ENCODE peak calls at places on chromosome 3, in six cellular contexts. Q, L, K, U, V and M are unnamed samples.

GRCh38 chr3:9026320-9027040 is 63.2 kb upstream of the RAD18 start:
- DNase-seq in Q (no peak), L (no peak), K (no peak), U (no peak), V (no peak), M (no peak)

GRCh38 chr3:32460031-32460749 is 42.5 kb downstream of the CMTM6 start:
- DNase-seq in Q (no peak), L (no peak), K (no peak), U (peak; percentile 74), V (no peak), M (peak; percentile 66)

GRCh38 chr3:89787995-89788394 is 680.6 kb downstream of the EPHA3 start:
- DNase-seq in Q (no peak), L (no peak), K (no peak), U (no peak), V (no peak), M (no peak)

GRCh38 chr3:177322846-177323245 is 125.6 kb upstream of the TBL1XR1 start:
- DNase-seq in Q (no peak), L (no peak), K (no peak), U (no peak), V (no peak), M (no peak)

GRCh38 chr3:179713643-179714090 is 60.8 kb downstream of the USP13 start:
- DNase-seq in Q (no peak), L (no peak), K (peak; percentile 90), U (no peak), V (no peak), M (no peak)

GRCh38 chr3:152159328-152159727 is 109.4 kb upstream of the MBNL1 start:
- DNase-seq in Q (no peak), L (peak; percentile 93), K (peak; percentile 91), U (no peak), V (peak; percentile 21), M (no peak)

GRCh38 chr3:89606151-89606550 is 498.7 kb downstream of the EPHA3 start:
- DNase-seq in Q (no peak), L (peak; percentile 39), K (peak; percentile 6), U (no peak), V (no peak), M (no peak)

GRCh38 chr3:169387751-169388696 is 275.5 kb downstream of the MECOM start:
- DNase-seq in Q (no peak), L (no peak), K (no peak), U (peak; percentile 54), V (no peak), M (no peak)

GRCh38 chr3:143831208-143831607 is 17.1 kb downstream of the SLC9A9 start:
- DNase-seq in Q (no peak), L (peak; percentile 26), K (peak; percentile 71), U (no peak), V (no peak), M (no peak)

GRCh38 chr3:72334681-72335457 is 513.4 kb downstream of the SHQ1 start:
- DNase-seq in Q (no peak), L (no peak), K (no peak), U (no peak), V (no peak), M (no peak)

DNA sequence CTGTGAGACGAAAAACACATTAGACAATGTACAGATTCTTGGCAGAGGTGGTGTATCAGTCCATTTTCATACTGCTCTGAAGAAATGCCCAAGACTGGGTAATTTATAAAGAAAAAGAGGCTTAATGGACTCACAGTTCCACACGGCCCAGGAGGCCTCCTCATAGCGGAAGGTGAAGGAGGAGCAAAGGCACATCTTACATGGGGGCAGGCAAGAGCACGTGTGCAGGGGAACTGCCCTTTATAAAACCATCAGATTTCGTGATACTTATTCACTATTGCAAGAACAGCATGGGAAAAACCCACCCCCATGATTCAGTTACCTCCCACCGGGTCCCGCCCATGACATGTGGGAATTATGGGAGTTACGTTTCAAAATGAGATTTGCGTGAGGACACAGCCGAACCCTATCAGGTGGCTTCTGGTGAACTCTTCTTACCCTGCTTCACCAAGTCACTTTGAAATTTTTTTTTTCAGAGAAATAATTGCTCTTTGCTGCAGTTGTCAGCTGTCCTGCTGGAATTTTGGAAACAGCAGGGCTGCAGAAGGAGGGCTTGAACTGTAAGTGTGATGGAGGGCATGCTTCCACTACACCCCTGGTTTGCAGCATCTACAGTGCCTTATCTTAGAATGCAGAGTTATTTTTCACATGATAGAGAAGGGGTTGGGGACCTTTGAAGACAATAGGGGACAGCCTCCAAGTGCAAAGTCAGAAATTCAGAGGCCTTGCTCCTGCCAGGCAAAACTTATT is 2.9 kb upstream of the IGF2BP2 start:
- DNase-seq in Q (no peak), L (no peak), K (no peak), U (no peak), V (no peak), M (no peak)
- H3K4me3 ChIP-seq in Q (no peak overlapping the region), L (no peak overlapping the region), K (no peak overlapping the region), U (no peak overlapping the region), V (no peak overlapping the region), M (no peak overlapping the region)

GRCh38 chr3:173465112-173465511 is 67.6 kb downstream of the NLGN1 start:
- DNase-seq in Q (no peak), L (peak; percentile 28), K (peak; percentile 83), U (no peak), V (no peak), M (no peak)
- TF ChIP-seq CTCF in Q (no peak), L (no peak), K (no peak), U (no peak), V (no peak), M (no peak)

DNA sequence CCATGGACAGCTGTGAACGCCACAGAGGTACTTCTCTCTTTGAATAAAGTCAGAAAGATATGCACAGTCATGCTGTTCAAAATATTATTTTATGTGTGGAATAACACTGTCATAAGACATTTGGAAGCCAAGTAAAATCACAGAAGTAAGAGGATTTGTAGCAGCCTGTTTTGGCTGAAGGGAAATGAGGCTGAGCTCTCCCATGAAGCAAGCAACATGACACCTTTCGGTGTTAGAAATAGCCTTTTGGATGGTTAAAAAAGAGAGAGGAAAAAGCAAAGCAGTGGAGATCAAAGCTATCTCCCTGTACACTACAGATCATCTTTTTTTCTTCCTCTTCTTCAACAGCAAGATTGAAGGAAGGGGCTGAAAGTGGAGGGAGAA is 755.3 kb downstream of the ROBO1 start:
- DNase-seq in Q (no peak), L (no peak), K (no peak), U (no peak), V (no peak), M (no peak)
- H3K4me3 ChIP-seq in Q (no peak overlapping the region), L (no peak overlapping the region), K (no peak overlapping the region), U (no peak overlapping the region), V (no peak overlapping the region), M (peak overlapping the region; percentile 33)

DNA sequence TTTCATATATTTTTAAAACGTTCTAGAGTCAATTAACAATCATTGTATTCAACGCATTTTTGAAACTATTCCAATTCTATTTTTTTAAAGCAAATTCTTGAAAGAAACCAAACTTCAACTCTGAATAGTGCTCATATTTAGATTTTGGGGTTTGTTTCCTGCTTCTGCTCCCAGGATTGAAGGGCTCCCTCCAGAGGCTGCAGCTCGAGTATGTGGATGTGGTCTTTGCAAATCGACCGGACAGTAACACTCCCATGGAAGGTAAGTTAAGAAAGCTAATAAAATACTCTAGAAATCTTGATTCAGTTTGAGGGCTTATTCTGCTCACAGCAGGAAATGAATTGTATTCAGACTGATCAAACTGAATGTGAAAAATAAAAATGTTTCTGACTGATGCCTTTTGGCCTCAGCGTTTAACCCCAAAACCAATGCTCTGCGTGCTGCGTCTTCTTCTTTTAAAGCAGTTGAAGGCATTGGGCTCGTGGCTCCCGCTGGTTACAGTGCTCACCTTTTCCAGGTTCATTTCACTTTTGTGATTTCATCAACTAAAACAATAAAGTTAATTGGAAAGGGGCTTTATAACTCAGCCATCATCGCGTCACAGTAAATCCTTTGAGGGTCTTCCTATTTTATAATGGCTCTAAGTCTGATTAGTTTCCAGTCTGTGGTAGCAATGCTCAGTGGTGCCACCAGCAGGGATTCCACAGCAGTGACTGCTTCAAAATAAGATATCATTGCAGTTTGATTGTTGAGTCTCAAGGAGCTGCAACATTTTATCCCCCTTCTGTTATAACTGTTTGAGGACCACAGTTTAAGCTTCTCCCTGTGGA is 80.1 kb downstream of the SSR3 start:
- DNase-seq in Q (no peak), L (peak; percentile 22), K (peak; percentile 29), U (no peak), V (peak; percentile 6), M (no peak)
- TF ChIP-seq CTCF in Q (no peak), L (peak; percentile 47), K (peak; percentile 55), U (peak; percentile 14), V (no peak), M (peak; percentile 48)

DNA sequence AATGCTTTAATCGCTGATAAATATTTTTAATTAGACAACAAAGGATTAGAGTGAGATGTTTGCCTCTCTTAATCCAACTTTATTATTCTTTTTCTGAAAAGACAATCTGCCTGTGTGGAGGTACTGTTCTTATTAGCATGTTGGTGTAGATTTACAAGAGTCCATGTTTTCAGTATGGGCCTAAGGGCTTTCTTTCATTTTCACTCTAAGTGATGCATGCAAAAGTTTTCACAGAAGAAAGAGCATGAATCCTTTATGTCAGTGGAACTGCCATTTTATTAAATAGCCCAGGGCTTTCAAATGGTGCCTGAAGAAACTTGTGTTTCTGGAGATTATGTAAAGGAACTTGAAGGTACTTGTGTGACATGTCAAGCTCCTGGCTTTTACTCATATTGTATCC is 37.5 kb upstream of the SAMMSON start:
- DNase-seq in Q (no peak), L (no peak), K (no peak), U (no peak), V (no peak), M (no peak)
- H3K4me3 ChIP-seq in Q (no peak overlapping the region), L (no peak overlapping the region), K (no peak overlapping the region), U (no peak overlapping the region), V (no peak overlapping the region), M (no peak overlapping the region)

GRCh38 chr3:34780973-34781372 is 858.4 kb upstream of the ARPP21 start:
- DNase-seq in Q (no peak), L (no peak), K (no peak), U (no peak), V (no peak), M (no peak)
- TF ChIP-seq CTCF in Q (no peak), L (no peak), K (no peak), U (no peak), V (no peak), M (no peak)

GRCh38 chr3:157156844-157157635 is 2.9 kb downstream of the CCNL1 start:
- DNase-seq in Q (no peak), L (no peak), K (peak; percentile 40), U (no peak), V (no peak), M (no peak)
- H3K4me3 ChIP-seq in Q (peak overlapping the region; percentile 86), L (peak overlapping the region; percentile 92), K (peak overlapping the region; percentile 84), U (peak overlapping the region; percentile 7), V (peak overlapping the region; percentile 96), M (peak overlapping the region; percentile 97)